ENCODE peak calls at places on chromosomes 5 and 9, in nine cellular contexts. S is GM20000, E is esophagus squamous epithelium, C is BE2C, B is AG09309, I is progenitor cell of endocrine pancreas, O is GM23338, Q is endothelial cell, V is WTC11. M is an unnamed sample.

GRCh38 chr5:1824903-1825841 is 24.0 kb downstream of the NDUFS6 start:
- DNase-seq in C (no peak), O (no peak), S (no peak), E (no peak), B (no peak), I (no peak), Q (no peak), V (no peak), M (no peak)

GRCh38 chr5:117455236-117456233 is 880.9 kb upstream of the SEMA6A start:
- DNase-seq in V (peak), Q (peak), E (no peak), B (no peak), I (peak), O (peak), C (peak), S (peak), M (no peak)

GRCh38 chr9:119004618-119004990 is 364.6 kb downstream of the BRINP1 start:
- DNase-seq in C (no peak), B (peak), E (no peak), Q (no peak), S (no peak), I (no peak), O (no peak), V (no peak), M (no peak)

GRCh38 chr5:170059221-170059620 is 46.5 kb upstream of the FOXI1 start:
- DNase-seq in Q (no peak), C (no peak), S (no peak), O (no peak), B (no peak), V (no peak), E (no peak), I (no peak), M (no peak)

GRCh38 chr9:2018162-2018643 is 3.1 kb downstream of the SMARCA2 start:
- DNase-seq in O (no peak), I (no peak), V (no peak), Q (no peak), B (no peak), E (no peak), S (no peak), C (no peak), M (no peak)

GRCh38 chr5:138975098-138975847 is 100.1 kb upstream of the LRRTM2 start:
- DNase-seq in C (peak), S (no peak), E (no peak), V (no peak), I (no peak), B (peak), O (no peak), Q (no peak), M (no peak)

GRCh38 chr5:112238473-112238872 is 180.6 kb downstream of the EPB41L4A start:
- DNase-seq in E (no peak), C (no peak), O (no peak), B (no peak), Q (no peak), I (no peak), V (no peak), S (peak), M (no peak)

GRCh38 chr9:133476941-133477340 is 2.0 kb downstream of the SLC2A6 start:
- DNase-seq in V (no peak), S (no peak), O (no peak), I (no peak), Q (no peak), E (no peak), C (peak), B (no peak), M (no peak)

GRCh38 chr5:2756211-2756746 is 4.8 kb upstream of the IRX2 start:
- DNase-seq in S (no peak), B (no peak), Q (peak), C (no peak), O (peak), I (no peak), V (peak), E (no peak), M (no peak)

GRCh38 chr5:81896764-81897163 is 75.1 kb upstream of the ATG10 start:
- DNase-seq in O (no peak), V (no peak), I (no peak), B (no peak), S (no peak), C (no peak), Q (no peak), E (no peak), M (no peak)

GRCh38 chr9:78253285-78253684 is 17.4 kb downstream of the CEP78 start:
- DNase-seq in Q (no peak), O (no peak), V (no peak), C (no peak), E (no peak), I (no peak), B (no peak), S (no peak), M (no peak)

GRCh38 chr5:138832218-138832617 is 42.9 kb downstream of the LRRTM2 start:
- DNase-seq in B (no peak), O (no peak), Q (no peak), V (no peak), C (no peak), S (no peak), E (no peak), I (no peak), M (no peak)

GRCh38 chr9:127966416-127967150 is 14.2 kb downstream of the EEIG1 start:
- DNase-seq in S (no peak), E (no peak), V (no peak), O (no peak), I (no peak), C (no peak), Q (no peak), B (no peak), M (no peak)

GRCh38 chr5:108093186-108093585 is 288.7 kb downstream of the FBXL17 start:
- DNase-seq in C (no peak), B (no peak), O (peak), S (peak), E (no peak), Q (no peak), V (no peak), I (no peak), M (no peak)

GRCh38 chr5:170246471-170246870 is 13.7 kb downstream of the C5orf58 start:
- DNase-seq in B (no peak), S (no peak), I (no peak), V (no peak), Q (no peak), E (no peak), O (no peak), C (no peak), M (no peak)

GRCh38 chr9:36162211-36162610 is 7.0 kb upstream of the CCIN start:
- DNase-seq in Q (no peak), I (no peak), V (no peak), O (no peak), E (no peak), C (no peak), S (no peak), B (no peak), M (no peak)

GRCh38 chr5:54311178-54311811 is 922 bp upstream of the ARL15 start:
- DNase-seq in Q (no peak), B (no peak), O (peak), E (no peak), C (no peak), S (no peak), I (no peak), V (no peak), M (no peak)

GRCh38 chr9:15211160-15211993 is 95.6 kb downstream of the TTC39B start:
- DNase-seq in O (peak), E (no peak), I (peak), V (peak), B (peak), C (peak), Q (peak), S (peak), M (no peak)

GRCh38 chr5:6544561-6544935 is 88.3 kb downstream of the NSUN2 start:
- DNase-seq in E (no peak), S (no peak), O (no peak), C (no peak), I (no peak), V (no peak), Q (no peak), B (no peak), M (no peak)

GRCh38 chr9:4117835-4118610 is 181.8 kb downstream of the GLIS3 start:
- DNase-seq in Q (peak), C (peak), E (no peak), V (peak), S (peak), I (no peak), O (peak), B (no peak), M (no peak)

GRCh38 chr9:37311938-37312730 is 110.4 kb upstream of the GRHPR start:
- DNase-seq in B (no peak), S (no peak), V (no peak), Q (no peak), I (no peak), O (no peak), E (no peak), C (no peak), M (no peak)

GRCh38 chr9:128275198-128276007 is at the start of gene GOLGA2:
- DNase-seq in C (peak), B (no peak), V (peak), S (peak), E (no peak), O (peak), I (peak), Q (peak), M (peak)

GRCh38 chr9:81826541-81826906 is 101.7 kb upstream of the SPATA31D4 start:
- DNase-seq in V (no peak), I (no peak), C (no peak), B (no peak), E (no peak), Q (no peak), O (no peak), S (no peak), M (no peak)

DNA sequence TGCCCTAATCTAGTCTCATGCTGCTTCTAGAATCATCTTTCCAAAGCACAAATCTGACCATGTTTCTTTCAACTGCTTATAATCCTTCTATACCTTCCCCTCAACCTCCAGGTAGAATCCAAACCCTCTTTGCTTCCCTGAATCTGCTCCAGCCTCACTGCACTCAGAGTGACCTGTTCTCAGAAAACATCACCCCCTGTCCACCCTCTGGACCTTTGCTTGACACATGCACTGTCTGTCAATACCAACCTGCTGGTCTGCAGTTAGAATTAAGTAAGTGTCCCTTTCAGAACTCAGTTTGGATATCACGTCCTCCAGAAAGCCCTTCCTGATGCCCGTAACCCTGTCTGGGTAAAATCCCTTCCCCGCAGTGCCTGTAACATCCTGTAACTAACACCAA is 63.1 kb downstream of the SH3TC2 start:
- DNase-seq in Q (no peak), E (no peak), I (no peak), V (no peak), O (no peak), B (no peak), S (no peak), C (no peak), M (no peak)
- TF ChIP-seq CTCF in Q (no peak), E (no peak), I (no peak), V (no peak), O (no peak), B (no peak), S (no peak), C (no peak), M (no peak)

GRCh38 chr9:109441296-109441695 is 56.8 kb downstream of the PTPN3 start:
- DNase-seq in Q (peak), E (no peak), O (peak), C (no peak), I (no peak), B (no peak), V (peak), S (no peak), M (no peak)
- TF ChIP-seq CTCF in Q (no peak), E (no peak), O (peak), C (peak), I (no peak), B (peak), V (no peak), S (no peak), M (no peak)

GRCh38 chr9:131365546-131365945 is 28.3 kb upstream of the PRRC2B start:
- DNase-seq in B (no peak), Q (no peak), E (no peak), C (no peak), S (no peak), O (no peak), I (no peak), V (no peak), M (no peak)

GRCh38 chr9:131367445-131367844 is 26.4 kb upstream of the PRRC2B start:
- DNase-seq in E (no peak), Q (no peak), C (no peak), V (no peak), B (no peak), I (no peak), O (no peak), S (no peak), M (no peak)

GRCh38 chr9:131370638-131371037 is 23.2 kb upstream of the PRRC2B start:
- DNase-seq in I (no peak), Q (no peak), O (no peak), V (no peak), C (no peak), E (no peak), S (no peak), B (no peak), M (no peak)

GRCh38 chr9:131361202-131361833 is 32.6 kb upstream of the PRRC2B start:
- DNase-seq in B (no peak), E (no peak), V (peak), S (no peak), Q (no peak), I (no peak), O (no peak), C (no peak), M (no peak)

GRCh38 chr9:131366745-131367401 is 27.0 kb upstream of the PRRC2B start:
- DNase-seq in Q (peak), O (peak), B (peak), S (no peak), I (peak), C (peak), E (no peak), V (peak), M (no peak)
- TF ChIP-seq CTCF in Q (no peak), O (peak), B (peak), S (no peak), I (peak), C (peak), E (peak), V (no peak), M (peak)

GRCh38 chr5:38500861-38501260 is 55.6 kb downstream of the LIFR start:
- DNase-seq in E (no peak), V (no peak), Q (no peak), S (no peak), O (no peak), I (no peak), C (no peak), B (peak), M (no peak)

GRCh38 chr5:38494175-38494574 is 62.3 kb downstream of the LIFR start:
- DNase-seq in O (no peak), E (no peak), Q (no peak), S (no peak), V (no peak), B (no peak), I (no peak), C (no peak), M (no peak)

GRCh38 chr5:38497946-38498345 is 58.5 kb downstream of the LIFR start:
- DNase-seq in V (no peak), Q (no peak), E (no peak), C (peak), I (no peak), O (peak), B (no peak), S (no peak), M (no peak)
- TF ChIP-seq CTCF in V (no peak), Q (no peak), E (no peak), C (peak), I (no peak), O (peak), B (peak), S (no peak), M (peak)

GRCh38 chr9:28502189-28502588 is 928.9 kb upstream of the C9orf72 start:
- DNase-seq in Q (no peak), I (no peak), E (no peak), O (no peak), V (no peak), S (no peak), B (no peak), C (no peak), M (no peak)
- TF ChIP-seq CTCF in Q (no peak), I (no peak), E (no peak), O (no peak), V (no peak), S (no peak), B (no peak), C (no peak), M (no peak)

M was measured in D721Med.